ENCODE peak calls at places on chromosomes 11 and 22, in ten cellular contexts. R is CD4-positive, alpha-beta T cell; D is cardiac muscle cell; N is ovary; G is AG04450; K is dorsolateral prefrontal cortex; H is Peyer's patch; J is heart left ventricle; Q is A549; M is heart right ventricle. Y is an unnamed sample.

GRCh38 chr11:61744609-61745156 is 7.8 kb upstream of the MYRF start:
- DNase-seq in R (no peak), D (no peak), N (no peak), G (no peak), K (no peak), H (no peak), J (no peak), Q (no peak), M (no peak), Y (no peak)

GRCh38 chr22:48923165-48923875 is 904.4 kb downstream of the BRD1 start:
- DNase-seq in R (no peak), D (no peak), N (no peak), G (no peak), K (no peak), H (no peak), J (no peak), Q (no peak), M (no peak), Y (peak)

GRCh38 chr22:40635008-40635939 is 1.2 kb downstream of the MRTFA start:
- DNase-seq in R (no peak), D (no peak), N (peak), G (no peak), K (no peak), H (no peak), J (peak), Q (no peak), M (no peak), Y (peak)

GRCh38 chr11:79047356-79047755 is 393.5 kb downstream of the TENM4 start:
- DNase-seq in R (no peak), D (no peak), N (no peak), G (no peak), K (no peak), H (no peak), J (no peak), Q (no peak), M (no peak), Y (no peak)

GRCh38 chr11:3108183-3108721 is 51.0 kb upstream of the CARS1 start:
- DNase-seq in R (no peak), D (no peak), N (peak), G (no peak), K (peak), H (no peak), J (no peak), Q (no peak), M (no peak), Y (no peak)

GRCh38 chr22:30250713-30251267 is 4.2 kb upstream of the LIF start:
- DNase-seq in R (no peak), D (no peak), N (no peak), G (no peak), K (no peak), H (no peak), J (no peak), Q (peak), M (no peak), Y (no peak)

GRCh38 chr11:47186076-47186936 is at the start of gene PACSIN3:
- DNase-seq in R (no peak), D (peak), N (peak), G (no peak), K (peak), H (peak), J (peak), Q (peak), M (peak), Y (no peak)

GRCh38 chr11:128455766-128456165 is 131.6 kb downstream of the ETS1 start:
- DNase-seq in R (no peak), D (peak), N (no peak), G (no peak), K (no peak), H (no peak), J (no peak), Q (no peak), M (no peak), Y (no peak)

GRCh38 chr11:38718659-38719058 is 2120.6 kb upstream of the RAG2 start:
- DNase-seq in R (no peak), D (peak), N (no peak), G (no peak), K (no peak), H (no peak), J (no peak), Q (no peak), M (no peak), Y (no peak)

GRCh38 chr22:32793604-32794003 is 7.9 kb upstream of the TIMP3 start:
- DNase-seq in R (no peak), D (no peak), N (no peak), G (no peak), K (no peak), H (no peak), J (no peak), Q (no peak), M (no peak), Y (no peak)

GRCh38 chr11:121929581-121929980 is 186.4 kb downstream of the BLID start:
- DNase-seq in R (no peak), D (peak), N (peak), G (no peak), K (peak), H (no peak), J (peak), Q (no peak), M (peak), Y (no peak)

GRCh38 chr11:34999453-34999852 is 83.0 kb downstream of the PDHX start:
- DNase-seq in R (no peak), D (no peak), N (no peak), G (no peak), K (no peak), H (no peak), J (no peak), Q (no peak), M (no peak), Y (no peak)

GRCh38 chr22:48581206-48581766 is 1246.4 kb downstream of the BRD1 start:
- DNase-seq in R (no peak), D (no peak), N (no peak), G (no peak), K (no peak), H (no peak), J (no peak), Q (no peak), M (no peak), Y (no peak)

DNA sequence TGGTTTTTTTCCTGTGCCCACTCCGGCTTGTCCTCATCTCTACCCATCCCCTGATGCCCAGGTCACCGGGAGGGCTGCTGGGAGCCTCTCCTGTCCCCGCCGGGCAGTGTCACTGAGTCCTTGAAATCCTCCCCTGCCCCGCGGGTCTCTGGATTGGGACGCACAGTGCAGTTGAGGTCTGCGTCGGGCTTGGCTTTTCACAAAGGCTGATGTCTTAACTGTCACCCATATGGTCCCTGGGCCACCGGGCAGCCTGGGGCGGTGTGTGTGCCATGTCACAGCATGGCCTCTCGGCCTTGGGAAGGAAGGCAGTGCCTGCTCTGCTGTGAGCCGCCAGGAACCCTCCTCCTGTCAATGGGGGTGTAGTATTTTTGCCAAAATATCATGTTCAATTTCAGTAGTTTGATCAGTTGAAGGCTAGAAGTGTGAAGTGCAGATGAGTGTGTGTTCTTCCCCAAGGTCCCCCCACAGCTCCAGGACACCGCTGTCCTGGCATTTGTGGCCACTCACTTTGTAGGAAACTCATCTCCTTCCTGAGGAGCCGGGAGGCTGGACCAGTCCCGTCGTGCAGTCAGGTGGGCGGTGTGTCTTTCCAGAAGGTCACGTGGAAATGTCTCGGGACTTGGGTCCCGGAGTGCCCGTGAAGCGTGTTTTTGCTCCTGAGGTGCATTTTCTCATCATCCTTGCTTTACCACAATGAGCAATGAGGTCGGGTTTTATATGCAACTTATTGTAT is 37.6 kb downstream of the CTTN start:
- DNase-seq in R (no peak), D (no peak), N (no peak), G (no peak), K (no peak), H (no peak), J (no peak), Q (no peak), M (no peak), Y (no peak)
- TF ChIP-seq CTCF in R (no peak), D (no peak), N (no peak), G (no peak), K (no peak), H (no peak), J (no peak), Q (no peak), M (no peak), Y (no peak)

DNA sequence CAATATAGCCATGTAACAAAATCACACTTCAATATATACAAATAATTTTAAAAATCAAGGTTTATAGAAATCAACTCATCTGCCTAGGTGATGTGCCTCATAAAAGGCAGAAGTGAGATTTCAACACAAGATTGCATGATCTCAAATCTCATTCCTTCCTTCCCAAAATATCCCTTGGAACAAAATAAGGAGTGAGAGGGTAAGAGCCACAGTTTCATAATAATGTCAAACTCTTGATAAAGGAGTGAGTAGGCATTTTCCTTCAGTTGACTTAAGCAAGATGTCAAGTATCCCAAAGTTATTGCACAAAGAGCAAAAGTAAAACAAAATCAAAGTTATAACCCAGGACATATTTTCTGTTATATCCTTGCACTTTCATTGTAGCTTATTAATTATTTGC is 81.3 kb downstream of the C22orf31 start:
- DNase-seq in R (no peak), D (no peak), N (no peak), G (no peak), K (no peak), H (no peak), J (no peak), Q (no peak), M (no peak), Y (no peak)
- H3K27ac ChIP-seq in R (no peak), D (no peak), N (no peak), G (no peak), K (no peak), H (no peak), J (no peak), Q (no peak), M (no peak), Y (no peak)

GRCh38 chr22:34333285-34333684 is 413.0 kb upstream of the LARGE1 start:
- DNase-seq in R (no peak), D (no peak), N (no peak), G (no peak), K (no peak), H (no peak), J (no peak), Q (no peak), M (no peak), Y (no peak)
- TF ChIP-seq CTCF in R (no peak), D (no peak), N (no peak), G (no peak), K (no peak), H (peak), J (no peak), Q (no peak), M (no peak), Y (no peak)

DNA sequence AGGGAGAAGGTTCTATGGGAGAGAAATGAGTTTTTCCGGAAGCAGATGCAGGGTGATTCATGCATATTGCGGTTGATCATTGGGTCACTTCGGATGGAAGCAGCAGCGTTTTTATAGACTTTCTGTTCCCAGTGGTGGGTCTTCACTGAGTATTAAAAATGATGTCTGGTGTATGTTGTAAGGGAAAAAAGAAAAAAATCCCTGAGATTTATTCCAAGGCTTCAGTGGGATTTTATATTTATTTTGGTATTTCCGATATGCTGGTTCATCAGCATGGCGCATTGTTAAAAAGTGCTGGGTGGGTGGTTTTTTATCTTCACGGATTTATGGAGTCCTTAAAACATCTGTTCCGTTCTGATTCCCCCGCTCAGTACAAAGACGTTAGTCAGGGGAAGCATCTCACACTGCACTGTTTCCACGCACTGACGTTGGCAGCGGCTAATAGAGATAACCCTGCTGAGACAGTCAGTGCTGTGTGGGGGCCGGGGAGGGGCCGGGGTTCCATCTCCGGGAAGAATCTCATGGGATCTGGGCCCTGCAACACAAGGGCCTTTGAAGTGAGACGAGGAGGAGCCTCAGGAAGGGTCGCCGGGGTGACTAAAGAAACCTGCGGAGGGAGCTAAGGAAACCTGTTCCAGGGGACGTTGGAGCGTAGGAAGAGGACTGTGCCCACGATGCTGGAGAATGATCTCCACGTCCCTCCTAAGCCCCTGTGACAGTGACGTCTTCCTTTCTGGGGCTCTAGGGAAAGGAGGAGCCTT is 390.0 kb downstream of the NTM start:
- DNase-seq in R (no peak), D (no peak), N (no peak), G (no peak), K (peak), H (no peak), J (peak), Q (no peak), M (peak), Y (no peak)
- H3K27ac ChIP-seq in R (no peak), D (no peak), N (no peak), G (peak), K (no peak), H (no peak), J (no peak), Q (no peak), M (no peak), Y (no peak)

GRCh38 chr11:135069884-135070283 is 657.8 kb upstream of the B3GAT1 start:
- DNase-seq in R (no peak), D (no peak), N (no peak), G (no peak), K (no peak), H (no peak), J (no peak), Q (peak), M (no peak), Y (no peak)

GRCh38 chr11:135073870-135074269 is 661.8 kb upstream of the B3GAT1 start:
- DNase-seq in R (no peak), D (no peak), N (no peak), G (no peak), K (no peak), H (no peak), J (no peak), Q (no peak), M (no peak), Y (no peak)

GRCh38 chr11:135075740-135076139 is 663.7 kb upstream of the B3GAT1 start:
- DNase-seq in R (peak), D (peak), N (peak), G (no peak), K (no peak), H (peak), J (no peak), Q (peak), M (no peak), Y (no peak)

GRCh38 chr11:135073444-135073843 is 661.4 kb upstream of the B3GAT1 start:
- DNase-seq in R (no peak), D (no peak), N (no peak), G (no peak), K (no peak), H (no peak), J (no peak), Q (no peak), M (no peak), Y (no peak)

GRCh38 chr11:135074397-135074998 is 662.5 kb upstream of the B3GAT1 start:
- DNase-seq in R (no peak), D (no peak), N (no peak), G (no peak), K (no peak), H (no peak), J (no peak), Q (no peak), M (no peak), Y (no peak)
- TF ChIP-seq CTCF in R (no peak), D (no peak), N (no peak), G (peak), K (no peak), H (peak), J (no peak), Q (no peak), M (no peak), Y (no peak)

DNA sequence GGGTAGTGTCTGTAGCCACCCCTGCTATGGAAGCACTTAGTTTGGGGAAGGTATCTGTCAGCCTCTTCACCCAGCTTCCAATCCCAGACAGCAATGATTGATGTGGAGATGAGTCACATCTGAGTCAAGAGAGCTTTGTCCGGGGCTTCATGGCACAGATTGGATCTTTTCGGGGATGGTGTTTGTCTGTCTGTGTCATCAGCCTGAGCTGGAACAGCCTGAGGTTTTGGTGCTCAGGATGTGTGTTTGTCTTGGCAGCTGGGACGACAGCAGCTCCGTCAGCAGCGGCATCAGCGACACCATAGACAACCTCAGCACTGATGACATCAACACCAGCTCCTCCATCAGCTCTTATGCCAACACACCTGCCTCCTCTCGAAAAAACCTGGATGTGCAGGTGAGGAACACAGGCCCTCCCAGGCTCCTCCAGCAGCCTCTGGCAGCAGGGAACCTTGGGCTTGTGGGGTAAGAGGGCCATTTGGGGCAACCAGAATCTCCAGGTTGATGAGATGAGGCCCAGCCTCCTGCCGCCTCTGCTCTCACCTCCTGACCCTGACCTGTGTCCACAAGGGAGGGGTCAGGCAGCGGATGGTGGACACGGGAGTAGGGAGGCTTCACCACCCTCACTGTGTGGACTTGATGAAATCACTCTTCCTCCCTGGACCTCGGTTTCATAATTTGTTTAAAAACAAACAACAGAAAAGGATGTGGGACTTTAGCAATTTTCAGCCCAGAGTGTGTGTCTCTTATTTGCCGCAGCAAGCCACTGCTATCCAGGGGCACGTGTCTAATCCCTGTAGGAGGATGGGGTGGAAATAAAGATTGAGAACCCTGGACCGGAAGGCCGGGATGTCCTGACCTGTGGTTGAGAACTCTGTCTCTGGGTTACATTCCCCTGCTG is 124.3 kb downstream of the DBX1 start:
- DNase-seq in R (no peak), D (no peak), N (no peak), G (peak), K (no peak), H (no peak), J (no peak), Q (peak), M (no peak), Y (no peak)
- H3K27ac ChIP-seq in R (no peak), D (peak), N (no peak), G (peak), K (no peak), H (no peak), J (no peak), Q (peak), M (no peak), Y (peak)